ENCODE peak calls at places on chromosomes 7 and 10, in four cellular contexts. N is caudate nucleus, W is esophagus squamous epithelium, Z is activated gamma-delta T cell treated with Interleukin-2 at 50 U/mL for 16 hours. K is an unnamed sample.

GRCh38 chr10:117411440-117412428 is 36.5 kb upstream of the PDZD8 start:
- DNase-seq in N (no peak), W (no peak), Z (no peak), K (no peak)

GRCh38 chr10:113552014-113552413 is 839 bp upstream of the HABP2 start:
- DNase-seq in N (no peak), W (no peak), Z (no peak), K (no peak)

GRCh38 chr10:19412531-19412930 is 363.9 kb downstream of the MALRD1 start:
- DNase-seq in N (no peak), W (no peak), Z (no peak), K (no peak)

GRCh38 chr7:148763622-148764021 is 64.9 kb downstream of the CUL1 start:
- DNase-seq in N (no peak), W (no peak), Z (no peak), K (no peak)

GRCh38 chr10:127973810-127974311 is 67.0 kb downstream of the PTPRE start:
- DNase-seq in N (no peak), W (no peak), Z (no peak), K (no peak)

GRCh38 chr7:20839196-20839735 is 52.6 kb upstream of the SP8 start:
- DNase-seq in N (no peak), W (no peak), Z (no peak), K (no peak)

GRCh38 chr7:2199528-2199927 is 33.2 kb downstream of the MAD1L1 start:
- DNase-seq in N (no peak), W (no peak), Z (no peak), K (no peak)

GRCh38 chr7:11786186-11786585 is 45.8 kb downstream of the THSD7A start:
- DNase-seq in N (no peak), W (no peak), Z (no peak), K (no peak)

GRCh38 chr7:155123413-155123812 is 53.3 kb downstream of the HTR5A start:
- DNase-seq in N (no peak), W (no peak), Z (no peak), K (no peak)

GRCh38 chr10:86261933-86262665 is 104.5 kb downstream of the GRID1 start:
- DNase-seq in N (no peak), W (no peak), Z (no peak), K (no peak)

GRCh38 chr7:151276651-151277590 is 28.4 kb upstream of the SMARCD3 start:
- DNase-seq in N (no peak), W (no peak), Z (peak), K (peak)

GRCh38 chr7:79489371-79489770 is 35.9 kb upstream of the MAGI2 start:
- DNase-seq in N (no peak), W (no peak), Z (no peak), K (no peak)

GRCh38 chr7:15954671-15955354 is 268.3 kb upstream of the MEOX2 start:
- DNase-seq in N (no peak), W (no peak), Z (no peak), K (no peak)

GRCh38 chr7:125526958-125527357 is 597.3 kb upstream of the POT1 start:
- DNase-seq in N (no peak), W (no peak), Z (no peak), K (no peak)

GRCh38 chr7:38191791-38192190 is 13.7 kb downstream of the STARD3NL start:
- DNase-seq in N (no peak), W (no peak), Z (no peak), K (no peak)

GRCh38 chr7:47262881-47263280 is 319.0 kb downstream of the TNS3 start:
- DNase-seq in N (no peak), W (no peak), Z (no peak), K (no peak)

GRCh38 chr10:125161570-125162139 is 1.3 kb upstream of the CTBP2 start:
- DNase-seq in N (no peak), W (no peak), Z (no peak), K (no peak)

GRCh38 chr10:45580781-45581496 is 91.6 kb downstream of the ZFAND4 start:
- DNase-seq in N (no peak), W (no peak), Z (no peak), K (no peak)

GRCh38 chr10:99341860-99342517 is 12.8 kb downstream of the CNNM1 start:
- DNase-seq in N (no peak), W (no peak), Z (no peak), K (no peak)

GRCh38 chr10:71136036-71136690 is 76.2 kb upstream of the UNC5B start:
- DNase-seq in N (no peak), W (no peak), Z (no peak), K (no peak)

GRCh38 chr10:93030409-93030808 is 30.2 kb upstream of the CYP26C1 start:
- DNase-seq in N (no peak), W (no peak), Z (no peak), K (no peak)

GRCh38 chr10:12041766-12042408 is 722 bp downstream of the UPF2 start:
- DNase-seq in N (no peak), W (no peak), Z (peak), K (no peak)